ENCODE peak calls at places on chromosomes 13 and 19, in nine cellular contexts. One of them, this sample, is unnamed.

GRCh38 chr19:13841339-13842293 is 35.3 kb upstream of the NANOS3 start:
- DNase-seq in GM10248: no peak
- DNase-seq in CD4-positive, alpha-beta T cell: no peak
- DNase-seq in uterus: no peak
- DNase-seq in H1: no peak
- DNase-seq in lung: peak
- DNase-seq in breast epithelium: peak
- DNase-seq in progenitor cell of endocrine pancreas: no peak
- DNase-seq in BE2C: peak
- DNase-seq in this sample: no peak

GRCh38 chr13:25117312-25117711 is 21.4 kb downstream of the PABPC3 start:
- DNase-seq in GM10248: no peak
- DNase-seq in CD4-positive, alpha-beta T cell: no peak
- DNase-seq in uterus: no peak
- DNase-seq in H1: no peak
- DNase-seq in lung: no peak
- DNase-seq in breast epithelium: no peak
- DNase-seq in progenitor cell of endocrine pancreas: no peak
- DNase-seq in BE2C: no peak
- DNase-seq in this sample: no peak

GRCh38 chr13:30362869-30363268 is 55.5 kb upstream of the KATNAL1 start:
- DNase-seq in GM10248: no peak
- DNase-seq in CD4-positive, alpha-beta T cell: no peak
- DNase-seq in uterus: no peak
- DNase-seq in H1: no peak
- DNase-seq in lung: no peak
- DNase-seq in breast epithelium: no peak
- DNase-seq in progenitor cell of endocrine pancreas: no peak
- DNase-seq in BE2C: no peak
- DNase-seq in this sample: no peak

GRCh38 chr13:108895220-108895704 is 265.9 kb downstream of the MYO16 start:
- DNase-seq in GM10248: no peak
- DNase-seq in CD4-positive, alpha-beta T cell: no peak
- DNase-seq in uterus: no peak
- DNase-seq in H1: no peak
- DNase-seq in lung: no peak
- DNase-seq in breast epithelium: no peak
- DNase-seq in progenitor cell of endocrine pancreas: no peak
- DNase-seq in BE2C: no peak
- DNase-seq in this sample: no peak

GRCh38 chr19:52535831-52536800 is 8.6 kb downstream of the ZNF808 start:
- DNase-seq in GM10248: peak
- DNase-seq in CD4-positive, alpha-beta T cell: peak
- DNase-seq in uterus: peak
- DNase-seq in H1: peak
- DNase-seq in lung: peak
- DNase-seq in breast epithelium: peak
- DNase-seq in progenitor cell of endocrine pancreas: peak
- DNase-seq in BE2C: peak
- DNase-seq in this sample: peak

GRCh38 chr13:83327091-83327490 is 555.2 kb downstream of the SLITRK1 start:
- DNase-seq in GM10248: no peak
- DNase-seq in CD4-positive, alpha-beta T cell: no peak
- DNase-seq in uterus: no peak
- DNase-seq in H1: no peak
- DNase-seq in lung: no peak
- DNase-seq in breast epithelium: no peak
- DNase-seq in progenitor cell of endocrine pancreas: no peak
- DNase-seq in BE2C: no peak
- DNase-seq in this sample: no peak

GRCh38 chr13:75299913-75300862 is 181.8 kb downstream of the TBC1D4 start:
- DNase-seq in GM10248: no peak
- DNase-seq in CD4-positive, alpha-beta T cell: no peak
- DNase-seq in uterus: no peak
- DNase-seq in H1: no peak
- DNase-seq in lung: no peak
- DNase-seq in breast epithelium: no peak
- DNase-seq in progenitor cell of endocrine pancreas: no peak
- DNase-seq in BE2C: no peak
- DNase-seq in this sample: no peak

GRCh38 chr13:97976551-97977375 is 23.3 kb downstream of the IPO5 start:
- DNase-seq in GM10248: peak
- DNase-seq in CD4-positive, alpha-beta T cell: peak
- DNase-seq in uterus: no peak
- DNase-seq in H1: peak
- DNase-seq in lung: no peak
- DNase-seq in breast epithelium: peak
- DNase-seq in progenitor cell of endocrine pancreas: peak
- DNase-seq in BE2C: peak
- DNase-seq in this sample: peak

GRCh38 chr13:26025196-26025595 is 26.6 kb downstream of the SHISA2 start:
- DNase-seq in GM10248: no peak
- DNase-seq in CD4-positive, alpha-beta T cell: no peak
- DNase-seq in uterus: no peak
- DNase-seq in H1: peak
- DNase-seq in lung: no peak
- DNase-seq in breast epithelium: no peak
- DNase-seq in progenitor cell of endocrine pancreas: no peak
- DNase-seq in BE2C: no peak
- DNase-seq in this sample: no peak

GRCh38 chr13:46555722-46556121 is 2.8 kb downstream of the LRCH1 start:
- DNase-seq in GM10248: no peak
- DNase-seq in CD4-positive, alpha-beta T cell: no peak
- DNase-seq in uterus: no peak
- DNase-seq in H1: no peak
- DNase-seq in lung: no peak
- DNase-seq in breast epithelium: no peak
- DNase-seq in progenitor cell of endocrine pancreas: no peak
- DNase-seq in BE2C: no peak
- DNase-seq in this sample: no peak

GRCh38 chr13:99311137-99311536 is 3.9 kb upstream of the GPR183 start:
- DNase-seq in GM10248: no peak
- DNase-seq in CD4-positive, alpha-beta T cell: no peak
- DNase-seq in uterus: peak
- DNase-seq in H1: no peak
- DNase-seq in lung: no peak
- DNase-seq in breast epithelium: no peak
- DNase-seq in progenitor cell of endocrine pancreas: no peak
- DNase-seq in BE2C: no peak
- DNase-seq in this sample: no peak

GRCh38 chr19:16376649-16377048 is 52.0 kb downstream of the KLF2 start:
- DNase-seq in GM10248: no peak
- DNase-seq in CD4-positive, alpha-beta T cell: peak
- DNase-seq in uterus: peak
- DNase-seq in H1: peak
- DNase-seq in lung: no peak
- DNase-seq in breast epithelium: no peak
- DNase-seq in progenitor cell of endocrine pancreas: no peak
- DNase-seq in BE2C: peak
- DNase-seq in this sample: peak

GRCh38 chr13:62305758-62306157 is 890.1 kb upstream of the PCDH20 start:
- DNase-seq in GM10248: peak
- DNase-seq in CD4-positive, alpha-beta T cell: no peak
- DNase-seq in uterus: no peak
- DNase-seq in H1: no peak
- DNase-seq in lung: no peak
- DNase-seq in breast epithelium: no peak
- DNase-seq in progenitor cell of endocrine pancreas: no peak
- DNase-seq in BE2C: no peak
- DNase-seq in this sample: no peak

GRCh38 chr19:13164370-13165090 is 14.3 kb downstream of the IER2 start:
- DNase-seq in GM10248: no peak
- DNase-seq in CD4-positive, alpha-beta T cell: peak
- DNase-seq in uterus: peak
- DNase-seq in H1: peak
- DNase-seq in lung: peak
- DNase-seq in breast epithelium: peak
- DNase-seq in progenitor cell of endocrine pancreas: peak
- DNase-seq in BE2C: peak
- DNase-seq in this sample: peak

DNA sequence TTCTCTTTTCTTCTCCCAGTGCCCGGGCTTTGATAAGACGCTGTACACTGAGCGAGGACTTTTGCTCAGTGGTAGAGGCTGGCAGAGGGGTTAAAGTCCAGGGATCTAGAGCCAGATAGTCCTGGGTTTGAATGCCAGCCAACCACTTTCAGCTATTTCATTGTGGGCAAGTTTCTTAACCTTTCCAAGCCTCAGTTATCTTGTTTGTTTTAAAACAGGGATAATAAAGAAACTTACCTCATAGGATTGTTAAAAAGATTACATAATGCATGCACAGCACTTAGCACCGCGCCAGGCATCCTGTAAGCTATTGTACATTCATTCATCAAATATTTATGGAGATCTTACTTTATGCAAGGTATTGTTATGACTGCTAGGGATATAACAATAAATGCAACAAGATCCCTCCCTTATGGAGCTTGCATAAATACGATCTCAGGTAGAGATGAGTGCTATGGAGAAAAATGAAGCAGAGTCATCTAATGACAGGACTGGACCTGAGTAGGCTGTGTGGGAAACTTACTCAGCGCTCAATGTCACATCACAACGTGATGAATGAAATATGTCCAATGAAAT is 70.8 kb downstream of the LNX2 start:
- DNase-seq in GM10248: no peak
- DNase-seq in CD4-positive, alpha-beta T cell: no peak
- DNase-seq in uterus: no peak
- DNase-seq in H1: no peak
- DNase-seq in lung: no peak
- DNase-seq in breast epithelium: no peak
- DNase-seq in progenitor cell of endocrine pancreas: no peak
- DNase-seq in BE2C: no peak
- DNase-seq in this sample: no peak
- TF ChIP-seq CTCF in GM10248: no peak
- TF ChIP-seq CTCF in CD4-positive, alpha-beta T cell: no peak
- TF ChIP-seq CTCF in uterus: no peak
- TF ChIP-seq CTCF in H1: no peak
- TF ChIP-seq CTCF in lung: no peak
- TF ChIP-seq CTCF in breast epithelium: no peak
- TF ChIP-seq CTCF in progenitor cell of endocrine pancreas: no peak
- TF ChIP-seq CTCF in BE2C: no peak
- TF ChIP-seq CTCF in this sample: no peak

DNA sequence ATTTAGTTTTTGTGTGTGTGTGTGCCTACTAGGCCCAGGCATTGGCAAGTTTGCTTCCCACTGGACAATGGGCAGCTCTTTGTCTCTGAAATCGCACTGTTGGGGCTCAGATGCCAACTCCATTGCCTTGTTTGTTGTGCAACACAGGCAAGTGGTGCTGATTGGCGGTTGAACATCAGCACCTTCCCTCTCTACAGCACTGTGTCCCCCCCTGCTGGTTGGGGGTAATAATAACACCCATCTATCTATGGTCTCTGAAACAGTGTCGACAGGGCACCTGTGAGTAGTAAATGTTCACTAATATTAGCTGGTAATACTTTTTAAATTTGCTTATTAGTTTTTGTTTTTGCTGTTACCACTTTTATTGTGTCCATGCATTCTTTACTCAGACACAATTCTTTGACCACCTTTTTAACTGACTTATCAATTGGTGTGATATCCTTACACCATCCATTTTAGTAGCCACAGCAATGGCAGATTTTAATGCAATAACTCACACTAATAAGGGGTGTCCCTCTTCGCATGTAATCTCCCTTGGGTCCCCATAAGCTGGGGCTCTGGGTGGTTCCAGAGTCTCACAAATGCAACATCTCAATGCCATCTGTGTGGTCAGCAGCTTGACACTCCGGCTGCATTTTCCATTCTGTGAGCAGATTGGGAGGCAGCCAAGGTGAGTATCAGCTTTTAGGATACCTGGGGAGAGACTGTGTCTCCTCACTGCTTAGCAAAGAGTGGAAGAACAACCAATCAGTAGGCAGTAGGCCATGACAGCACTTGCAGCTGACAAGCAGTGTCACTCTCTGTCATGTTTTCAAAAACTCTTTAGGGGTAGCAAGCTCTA is 47.7 kb upstream of the UQCRFS1 start:
- DNase-seq in GM10248: peak
- DNase-seq in CD4-positive, alpha-beta T cell: no peak
- DNase-seq in uterus: no peak
- DNase-seq in H1: peak
- DNase-seq in lung: no peak
- DNase-seq in breast epithelium: no peak
- DNase-seq in progenitor cell of endocrine pancreas: peak
- DNase-seq in BE2C: peak
- DNase-seq in this sample: peak
- TF ChIP-seq CTCF in GM10248: peak
- TF ChIP-seq CTCF in CD4-positive, alpha-beta T cell: no peak
- TF ChIP-seq CTCF in uterus: no peak
- TF ChIP-seq CTCF in H1: peak
- TF ChIP-seq CTCF in lung: no peak
- TF ChIP-seq CTCF in breast epithelium: peak
- TF ChIP-seq CTCF in progenitor cell of endocrine pancreas: peak
- TF ChIP-seq CTCF in BE2C: peak
- TF ChIP-seq CTCF in this sample: peak

DNA sequence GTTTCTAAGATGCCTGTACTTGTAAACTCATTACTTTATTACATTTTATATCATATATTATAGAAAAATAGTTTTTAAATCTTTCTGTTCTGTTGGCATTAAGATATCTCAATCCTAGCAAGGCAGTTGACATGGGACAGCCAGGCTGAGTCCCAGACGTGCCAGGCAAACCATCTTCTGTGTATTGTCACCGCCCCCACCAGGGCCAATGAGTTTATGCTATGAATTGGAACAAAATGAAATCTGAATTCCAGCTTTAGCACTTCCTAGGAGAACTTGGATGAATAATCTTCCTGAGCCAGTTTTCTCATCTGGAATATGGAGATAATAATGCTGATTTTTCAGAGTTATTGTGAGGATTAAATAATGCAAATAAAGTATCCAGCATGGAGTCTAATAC is 79.9 kb upstream of the GSX1 start:
- DNase-seq in GM10248: no peak
- DNase-seq in CD4-positive, alpha-beta T cell: peak
- DNase-seq in uterus: no peak
- DNase-seq in H1: no peak
- DNase-seq in lung: no peak
- DNase-seq in breast epithelium: no peak
- DNase-seq in progenitor cell of endocrine pancreas: no peak
- DNase-seq in BE2C: peak
- DNase-seq in this sample: no peak
- TF ChIP-seq CTCF in GM10248: peak
- TF ChIP-seq CTCF in CD4-positive, alpha-beta T cell: peak
- TF ChIP-seq CTCF in uterus: no peak
- TF ChIP-seq CTCF in H1: no peak
- TF ChIP-seq CTCF in lung: peak
- TF ChIP-seq CTCF in breast epithelium: no peak
- TF ChIP-seq CTCF in progenitor cell of endocrine pancreas: peak
- TF ChIP-seq CTCF in BE2C: peak
- TF ChIP-seq CTCF in this sample: no peak

GRCh38 chr13:51934461-51935087 is 72.8 kb downstream of the CCDC70 start:
- DNase-seq in GM10248: no peak
- DNase-seq in CD4-positive, alpha-beta T cell: no peak
- DNase-seq in uterus: no peak
- DNase-seq in H1: no peak
- DNase-seq in lung: no peak
- DNase-seq in breast epithelium: no peak
- DNase-seq in progenitor cell of endocrine pancreas: no peak
- DNase-seq in BE2C: no peak
- DNase-seq in this sample: no peak
- TF ChIP-seq CTCF in GM10248: no peak
- TF ChIP-seq CTCF in CD4-positive, alpha-beta T cell: no peak
- TF ChIP-seq CTCF in uterus: no peak
- TF ChIP-seq CTCF in H1: no peak
- TF ChIP-seq CTCF in lung: no peak
- TF ChIP-seq CTCF in breast epithelium: no peak
- TF ChIP-seq CTCF in progenitor cell of endocrine pancreas: no peak
- TF ChIP-seq CTCF in BE2C: no peak
- TF ChIP-seq CTCF in this sample: no peak

This sample was measured in glutamatergic neuron.